ENCODE peak calls at places on chromosomes 6 and 20, in ten cellular contexts. R, I, M, J, N, U, B, E, Y and Q are unnamed samples.

GRCh38 chr6:112951829-112952228 is 604.7 kb downstream of the RFPL4B start:
- DNase-seq in B (no peak), J (no peak), N (no peak), U (no peak), E (no peak), R (no peak), M (no peak), I (no peak), Y (no peak), Q (no peak)

GRCh38 chr6:166633732-166634535 is 6.9 kb upstream of the RPS6KA2 start:
- DNase-seq in Y (no peak), J (no peak), U (no peak), R (peak), E (no peak), N (peak), B (peak), M (no peak), I (no peak), Q (peak)

GRCh38 chr6:106609699-106610098 is 19.6 kb downstream of the RTN4IP1 start:
- DNase-seq in Y (no peak), I (no peak), J (peak), R (no peak), B (peak), N (peak), M (no peak), U (no peak), E (no peak), Q (no peak)

GRCh38 chr6:73732845-73733675 is 37.1 kb downstream of the CD109 start:
- DNase-seq in B (peak), Y (peak), E (peak), M (peak), N (peak), R (peak), J (peak), I (peak), U (peak), Q (peak)

GRCh38 chr6:105651969-105652368 is 249.1 kb upstream of the PREP start:
- DNase-seq in J (no peak), I (no peak), R (no peak), B (no peak), M (no peak), N (no peak), E (no peak), U (no peak), Y (no peak), Q (no peak)

GRCh38 chr20:35561268-35561667 is 19.4 kb downstream of the ERGIC3 start:
- DNase-seq in U (no peak), R (peak), J (no peak), E (peak), Y (no peak), N (peak), I (no peak), M (peak), B (peak), Q (peak)

GRCh38 chr6:125507987-125508655 is 206.4 kb upstream of the HDDC2 start:
- DNase-seq in E (no peak), U (no peak), R (peak), Y (no peak), M (no peak), I (no peak), B (peak), J (no peak), N (peak), Q (no peak)

GRCh38 chr6:39347201-39347600 is 24.7 kb upstream of the KCNK16 start:
- DNase-seq in U (no peak), E (no peak), M (no peak), J (no peak), R (no peak), N (no peak), B (no peak), I (peak), Y (no peak), Q (no peak)

GRCh38 chr6:100427452-100427851 is 37.3 kb downstream of the SIM1 start:
- DNase-seq in N (no peak), M (no peak), U (no peak), I (no peak), B (no peak), J (no peak), E (no peak), Y (no peak), R (no peak), Q (no peak)

GRCh38 chr6:54516331-54516730 is 208.1 kb downstream of the TINAG start:
- DNase-seq in U (no peak), I (no peak), Y (no peak), M (no peak), N (no peak), B (no peak), J (no peak), E (no peak), R (no peak), Q (no peak)

GRCh38 chr6:26059901-26060300 is 27.3 kb upstream of the HFE start:
- DNase-seq in Y (no peak), J (no peak), N (no peak), R (no peak), U (no peak), B (no peak), M (no peak), E (no peak), I (no peak), Q (no peak)

GRCh38 chr6:35077006-35077712 is 64.0 kb downstream of the TCP11 start:
- DNase-seq in M (no peak), N (no peak), U (no peak), R (no peak), J (no peak), B (no peak), I (peak), Y (no peak), E (no peak), Q (no peak)

GRCh38 chr6:5457036-5457435 is 195.7 kb downstream of the FARS2 start:
- DNase-seq in M (no peak), U (no peak), E (no peak), N (no peak), J (no peak), R (peak), B (peak), I (no peak), Y (peak), Q (no peak)

GRCh38 chr6:34068462-34069044 is 77.3 kb downstream of the GRM4 start:
- DNase-seq in R (no peak), I (no peak), J (no peak), N (no peak), E (no peak), B (no peak), Y (no peak), U (no peak), M (no peak), Q (no peak)

GRCh38 chr20:14051454-14051853 is 56.1 kb downstream of the MACROD2 start:
- DNase-seq in E (no peak), U (no peak), M (no peak), R (no peak), I (no peak), B (no peak), Y (no peak), J (no peak), N (no peak), Q (no peak)

GRCh38 chr6:21924002-21924401 is 330.5 kb downstream of the SOX4 start:
- DNase-seq in I (no peak), R (no peak), E (no peak), B (no peak), Y (no peak), M (no peak), U (no peak), N (no peak), J (no peak), Q (no peak)

GRCh38 chr6:21918666-21919065 is 325.1 kb downstream of the SOX4 start:
- DNase-seq in E (no peak), U (no peak), M (no peak), I (no peak), N (no peak), R (no peak), B (no peak), Y (no peak), J (no peak), Q (no peak)

GRCh38 chr6:21918081-21918480 is 324.5 kb downstream of the SOX4 start:
- DNase-seq in N (no peak), B (no peak), R (no peak), J (no peak), E (no peak), Y (no peak), M (no peak), I (no peak), U (no peak), Q (no peak)

DNA sequence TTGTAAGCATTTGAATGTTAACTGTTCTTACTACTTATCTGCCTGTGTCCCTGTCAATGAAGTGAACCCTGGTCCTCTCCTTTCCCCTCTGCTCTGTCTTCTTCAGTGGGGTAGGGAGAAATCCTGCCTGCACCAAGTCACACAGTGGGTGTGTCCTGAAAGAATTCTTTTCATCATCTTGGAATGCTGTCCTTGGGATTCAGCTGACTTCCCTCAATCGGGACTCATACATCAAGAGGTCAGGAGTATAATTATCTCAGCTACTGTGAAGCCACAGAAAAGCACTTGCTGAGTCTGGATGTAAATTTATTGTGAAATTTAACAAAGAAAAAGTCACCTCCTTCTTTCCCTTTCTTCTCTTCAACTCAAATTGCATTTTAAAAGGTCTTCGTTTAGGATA is 328.5 kb downstream of the SOX4 start:
- DNase-seq in Y (no peak), J (no peak), N (no peak), M (no peak), B (peak), R (peak), I (no peak), U (no peak), E (no peak), Q (no peak)
- H3K27ac ChIP-seq in Y (no peak), J (no peak), N (no peak), M (no peak), B (no peak), R (no peak), I (no peak), U (no peak), E (no peak), Q (no peak)

GRCh38 chr20:1858859-1859258 is 36.3 kb upstream of the SIRPA start:
- DNase-seq in U (no peak), J (no peak), Y (no peak), B (peak), N (no peak), E (no peak), I (no peak), R (peak), M (no peak), Q (no peak)
- H3K27ac ChIP-seq in U (no peak), J (no peak), Y (no peak), B (peak), N (no peak), E (no peak), I (peak), R (no peak), M (no peak), Q (no peak)

GRCh38 chr6:75480425-75480824 is 13.2 kb downstream of the FILIP1 start:
- DNase-seq in I (no peak), R (peak), B (no peak), M (no peak), N (no peak), Y (no peak), J (no peak), U (no peak), E (no peak), Q (no peak)
- H3K27ac ChIP-seq in I (no peak), R (peak), B (no peak), M (no peak), N (no peak), Y (no peak), J (no peak), U (no peak), E (no peak), Q (no peak)

DNA sequence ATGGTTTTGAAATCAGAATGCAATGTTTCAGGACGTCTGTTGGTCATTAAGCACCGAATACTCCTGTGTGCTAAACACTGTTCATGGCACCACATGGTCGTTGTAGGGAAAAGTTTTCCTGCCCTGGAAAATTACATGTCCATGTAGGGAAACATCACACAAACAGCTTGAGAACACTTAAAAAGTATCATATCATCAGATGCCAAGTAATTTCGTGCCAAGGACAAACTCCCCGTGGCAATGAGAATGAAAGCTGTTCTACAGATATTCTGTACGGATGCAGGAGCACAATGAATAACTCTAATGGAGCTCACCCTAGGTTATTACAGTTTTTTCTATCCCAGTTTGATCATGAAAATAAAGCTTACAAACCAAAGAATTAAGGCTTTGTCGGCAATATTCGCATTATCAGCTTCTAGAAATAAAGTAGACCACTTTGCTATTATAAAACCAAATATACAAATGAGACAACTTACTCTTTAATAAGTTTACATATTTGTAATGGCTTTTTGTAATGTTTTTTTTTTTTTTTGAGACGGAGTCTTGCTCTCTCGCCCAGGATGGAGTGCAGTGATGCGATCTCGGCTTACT is 4.6 kb upstream of the DST start:
- DNase-seq in I (no peak), M (no peak), B (no peak), R (no peak), N (no peak), J (no peak), Y (no peak), U (no peak), E (no peak), Q (peak)
- H3K27ac ChIP-seq in I (no peak), M (no peak), B (no peak), R (no peak), N (no peak), J (no peak), Y (no peak), U (no peak), E (no peak), Q (no peak)

DNA sequence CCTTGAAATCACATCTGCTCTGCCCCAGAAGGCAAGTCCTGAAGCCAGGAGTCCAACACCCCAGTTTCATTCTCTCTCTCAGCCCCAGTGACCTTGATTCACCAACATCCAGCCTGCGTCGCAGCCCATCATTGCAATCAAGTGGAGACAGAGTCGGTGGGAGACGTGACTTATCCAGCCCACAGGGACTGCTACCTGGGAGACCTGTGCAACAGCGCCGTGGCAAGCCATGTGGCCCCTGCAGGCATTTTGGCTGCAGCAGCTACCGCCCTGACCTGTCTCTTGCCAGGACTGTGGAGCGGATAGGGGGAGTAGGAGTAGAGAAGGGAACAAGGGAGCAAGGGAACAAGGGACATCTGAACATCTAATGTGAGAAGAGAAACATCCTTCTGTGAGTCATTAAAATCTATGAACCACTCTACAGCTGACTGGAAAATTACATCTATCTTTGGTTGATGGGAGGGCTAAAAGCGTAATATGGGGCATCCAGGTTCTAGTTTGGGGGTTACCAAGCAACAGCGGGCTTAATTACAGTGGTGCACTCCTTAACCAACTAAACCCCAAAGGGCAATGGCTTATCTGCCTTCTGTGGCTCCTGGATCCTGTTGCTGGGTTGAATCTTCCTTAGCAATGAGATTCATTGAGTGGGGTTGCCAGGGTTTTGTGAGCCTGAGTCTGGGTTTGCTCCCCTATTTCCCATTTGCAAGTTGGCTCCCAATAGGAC is 2.5 kb downstream of the LY6G6D start:
- DNase-seq in Y (no peak), U (no peak), I (no peak), R (no peak), J (no peak), N (no peak), B (no peak), M (no peak), E (no peak), Q (no peak)
- H3K27ac ChIP-seq in Y (peak), U (no peak), I (no peak), R (no peak), J (no peak), N (no peak), B (no peak), M (no peak), E (no peak), Q (no peak)